ENCODE peak calls at places on chromosomes 4 and X, in six cellular contexts. S is heart left ventricle, N is lower lobe of right lung, Q is glutamatergic neuron, I is IMR-90, O is heart right ventricle. T is an unnamed sample.

GRCh38 chr4:87032884-87033533 is 98.2 kb downstream of the AFF1 start:
- DNase-seq in S (no peak), N (no peak), Q (no peak), I (peak; percentile 83), O (no peak), T (no peak)

GRCh38 chr4:40924096-40924792 is 174.5 kb downstream of the NSUN7 start:
- DNase-seq in S (peak; percentile 81), N (peak; percentile 81), Q (peak; percentile 89), I (peak; percentile 49), O (peak; percentile 66), T (peak; percentile 90)

GRCh38 chr4:18050448-18050847 is 28.9 kb upstream of the LCORL start:
- DNase-seq in S (no peak), N (no peak), Q (no peak), I (no peak), O (no peak), T (no peak)

GRCh38 chrX:119417842-119418241 is 18.7 kb downstream of the SLC25A43 start:
- DNase-seq in S (no peak), N (no peak), Q (no peak), I (no peak), O (no peak), T (no peak)

GRCh38 chrX:11739796-11740195 is 18.2 kb upstream of the MSL3 start:
- DNase-seq in S (no peak), N (no peak), Q (no peak), I (no peak), O (no peak), T (no peak)

GRCh38 chrX:49041683-49042529 is 1.3 kb downstream of the TFE3 start:
- DNase-seq in S (no peak), N (no peak), Q (no peak), I (peak; percentile 73), O (no peak), T (no peak)

GRCh38 chrX:82692991-82693390 is 815.1 kb upstream of the POU3F4 start:
- DNase-seq in S (no peak), N (no peak), Q (no peak), I (no peak), O (no peak), T (no peak)

GRCh38 chr4:96347582-96347981 is 507.7 kb downstream of the PDHA2 start:
- DNase-seq in S (no peak), N (no peak), Q (no peak), I (no peak), O (no peak), T (no peak)

GRCh38 chrX:69177511-69178162 is 12.4 kb upstream of the PJA1 start:
- DNase-seq in S (no peak), N (no peak), Q (no peak), I (no peak), O (no peak), T (no peak)

GRCh38 chr4:36414248-36414647 is 132.8 kb downstream of the DTHD1 start:
- DNase-seq in S (no peak), N (no peak), Q (no peak), I (no peak), O (no peak), T (no peak)

GRCh38 chr4:16893141-16893571 is 5.3 kb downstream of the LDB2 start:
- DNase-seq in S (no peak), N (no peak), Q (no peak), I (peak; percentile 34), O (no peak), T (peak; percentile 31)

GRCh38 chrX:132216806-132217202 is 2.4 kb downstream of the RAP2C start:
- DNase-seq in S (no peak), N (no peak), Q (no peak), I (peak; percentile 43), O (no peak), T (peak; percentile 34)

GRCh38 chr4:88897180-88897579 is 159.8 kb downstream of the FAM13A start:
- DNase-seq in S (no peak), N (no peak), Q (no peak), I (peak; percentile 19), O (no peak), T (no peak)

GRCh38 chrX:22542641-22543040 is 269.9 kb downstream of the CBLL2 start:
- DNase-seq in S (no peak), N (no peak), Q (no peak), I (peak; percentile 8), O (no peak), T (no peak)

GRCh38 chr4:158410272-158410671 is 111.4 kb upstream of the RXFP1 start:
- DNase-seq in S (no peak), N (no peak), Q (no peak), I (peak; percentile 22), O (no peak), T (no peak)
- TF ChIP-seq CTCF in S (no peak), N (no peak), Q (no peak), I (peak; percentile 22), O (no peak), T (no peak)

DNA sequence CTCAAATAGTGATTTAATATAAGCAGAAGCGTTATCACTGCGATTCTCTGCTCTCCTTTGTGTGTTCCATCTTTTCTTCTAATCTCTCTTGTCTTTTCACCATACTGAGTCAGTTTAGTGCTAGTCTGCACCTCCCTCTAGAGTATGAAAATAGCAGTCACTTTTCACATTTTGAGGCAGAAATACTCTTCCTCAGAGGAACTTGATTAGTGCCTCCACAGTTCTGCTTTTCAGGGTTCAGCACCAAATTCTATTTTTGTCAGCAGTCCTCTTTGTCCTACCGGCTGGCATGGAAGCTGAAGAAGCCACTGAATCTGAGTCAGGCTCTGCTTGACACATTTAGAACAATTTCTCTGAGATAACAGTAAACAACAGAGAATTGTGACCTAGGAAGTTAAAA is 49.7 kb upstream of the ANKRD17 start:
- DNase-seq in S (no peak), N (no peak), Q (no peak), I (peak; percentile 61), O (no peak), T (no peak)
- TF ChIP-seq CTCF in S (no peak), N (no peak), Q (no peak), I (peak; percentile 64), O (no peak), T (no peak)

GRCh38 chr4:146969126-146969525 is 23.5 kb upstream of the TTC29 start:
- DNase-seq in S (no peak), N (no peak), Q (no peak), I (no peak), O (no peak), T (no peak)
- TF ChIP-seq CTCF in S (no peak), N (no peak), Q (no peak), I (no peak), O (no peak), T (no peak)

DNA sequence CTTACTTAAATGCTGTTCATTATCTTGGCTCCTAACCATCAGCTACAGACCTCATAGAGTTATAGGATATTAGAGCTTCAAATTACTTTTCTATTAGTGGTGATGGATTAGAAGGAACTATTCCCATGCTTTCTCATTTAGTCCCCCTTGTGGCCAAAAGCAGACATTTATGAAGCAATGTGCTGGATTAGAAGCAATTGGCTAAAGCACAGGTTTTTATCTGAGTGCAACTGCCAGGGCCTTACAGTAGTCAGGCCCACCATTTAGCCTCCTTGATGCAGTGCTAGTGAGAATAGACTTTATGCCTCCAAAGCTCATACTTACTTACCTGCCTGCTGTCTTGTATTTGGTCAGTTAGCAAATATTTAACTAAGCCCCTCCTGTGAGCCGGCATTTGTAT is 93.0 kb downstream of the TSPAN7 start:
- DNase-seq in S (no peak), N (no peak), Q (no peak), I (peak; percentile 14), O (no peak), T (no peak)
- TF ChIP-seq CTCF in S (peak; percentile 42), N (peak; percentile 45), Q (peak; percentile 57), I (peak; percentile 40), O (peak; percentile 22), T (peak; percentile 31)

GRCh38 chr4:52329894-52330293 is 278.8 kb downstream of the SPATA18 start:
- DNase-seq in S (no peak), N (no peak), Q (no peak), I (no peak), O (no peak), T (no peak)
- TF ChIP-seq CTCF in S (no peak), N (no peak), Q (no peak), I (no peak), O (no peak), T (no peak)